ENCODE peak calls at places on chromosomes 11 and 22, in seven cellular contexts. Z, L, I, S, G, F and D are unnamed samples.

GRCh38 chr22:49976439-49977175 is 16.0 kb downstream of the PIM3 start:
- DNase-seq in I (no peak), L (no peak), G (no peak), F (no peak), Z (no peak), S (no peak), D (peak)

GRCh38 chr22:46546466-46547178 is 9.2 kb upstream of the CELSR1 start:
- DNase-seq in Z (peak), L (no peak), F (peak), S (peak), I (no peak), G (no peak), D (peak)

GRCh38 chr22:44648821-44649566 is 53.0 kb upstream of the PRR5 start:
- DNase-seq in L (no peak), I (no peak), F (no peak), S (no peak), G (no peak), Z (no peak), D (no peak)

GRCh38 chr11:101407324-101407723 is 176.5 kb downstream of the TRPC6 start:
- DNase-seq in F (no peak), I (no peak), S (no peak), G (no peak), L (no peak), Z (no peak), D (no peak)

GRCh38 chr22:44336962-44337657 is 24.4 kb upstream of the SHISAL1 start:
- DNase-seq in S (no peak), G (no peak), F (no peak), L (no peak), I (no peak), Z (no peak), D (no peak)

GRCh38 chr11:20274031-20274430 is 89.5 kb upstream of the HTATIP2 start:
- DNase-seq in L (no peak), Z (no peak), S (no peak), F (no peak), G (no peak), I (no peak), D (no peak)

GRCh38 chr11:17208257-17208999 is 642 bp upstream of the PIK3C2A start:
- DNase-seq in S (peak), L (peak), G (no peak), F (peak), I (peak), Z (peak), D (no peak)

GRCh38 chr22:36641902-36642640 is 61.5 kb downstream of the CACNG2 start:
- DNase-seq in I (no peak), F (no peak), S (no peak), L (no peak), G (no peak), Z (no peak), D (no peak)

GRCh38 chr22:25700996-25701815 is 40.8 kb upstream of the MYO18B start:
- DNase-seq in I (no peak), S (no peak), G (no peak), L (no peak), F (no peak), Z (no peak), D (no peak)

GRCh38 chr11:77024745-77025144 is 9.5 kb upstream of the B3GNT6 start:
- DNase-seq in L (no peak), S (no peak), G (no peak), F (no peak), Z (no peak), I (no peak), D (no peak)

GRCh38 chr11:6418958-6419611 is at the start of gene APBB1:
- DNase-seq in I (peak), S (no peak), G (peak), Z (peak), L (peak), F (peak), D (peak)

GRCh38 chr11:125343086-125343731 is 152.9 kb downstream of the FEZ1 start:
- DNase-seq in S (no peak), Z (no peak), F (no peak), G (no peak), I (no peak), L (no peak), D (no peak)

GRCh38 chr11:36073411-36074203 is 129.7 kb downstream of the LDLRAD3 start:
- DNase-seq in I (no peak), L (no peak), G (no peak), Z (peak), F (no peak), S (no peak), D (no peak)

GRCh38 chr22:27715078-27715477 is 86.5 kb downstream of the MN1 start:
- DNase-seq in Z (no peak), I (no peak), L (no peak), S (no peak), F (no peak), G (no peak), D (no peak)

GRCh38 chr22:25366408-25366807 is 147.0 kb downstream of the CRYBB2 start:
- DNase-seq in S (no peak), Z (no peak), L (no peak), G (no peak), I (no peak), F (no peak), D (peak)

GRCh38 chr11:47797633-47798032 is 30.5 kb upstream of the FNBP4 start:
- DNase-seq in G (no peak), L (no peak), S (no peak), F (no peak), Z (no peak), I (no peak), D (no peak)

GRCh38 chr11:114064216-114064615 is 4.7 kb downstream of the ZBTB16 start:
- DNase-seq in L (no peak), I (no peak), S (no peak), Z (no peak), F (no peak), G (no peak), D (no peak)
- H3K4me3 ChIP-seq in L (no peak), I (no peak), S (no peak), Z (no peak), F (peak), G (no peak), D (no peak)

DNA sequence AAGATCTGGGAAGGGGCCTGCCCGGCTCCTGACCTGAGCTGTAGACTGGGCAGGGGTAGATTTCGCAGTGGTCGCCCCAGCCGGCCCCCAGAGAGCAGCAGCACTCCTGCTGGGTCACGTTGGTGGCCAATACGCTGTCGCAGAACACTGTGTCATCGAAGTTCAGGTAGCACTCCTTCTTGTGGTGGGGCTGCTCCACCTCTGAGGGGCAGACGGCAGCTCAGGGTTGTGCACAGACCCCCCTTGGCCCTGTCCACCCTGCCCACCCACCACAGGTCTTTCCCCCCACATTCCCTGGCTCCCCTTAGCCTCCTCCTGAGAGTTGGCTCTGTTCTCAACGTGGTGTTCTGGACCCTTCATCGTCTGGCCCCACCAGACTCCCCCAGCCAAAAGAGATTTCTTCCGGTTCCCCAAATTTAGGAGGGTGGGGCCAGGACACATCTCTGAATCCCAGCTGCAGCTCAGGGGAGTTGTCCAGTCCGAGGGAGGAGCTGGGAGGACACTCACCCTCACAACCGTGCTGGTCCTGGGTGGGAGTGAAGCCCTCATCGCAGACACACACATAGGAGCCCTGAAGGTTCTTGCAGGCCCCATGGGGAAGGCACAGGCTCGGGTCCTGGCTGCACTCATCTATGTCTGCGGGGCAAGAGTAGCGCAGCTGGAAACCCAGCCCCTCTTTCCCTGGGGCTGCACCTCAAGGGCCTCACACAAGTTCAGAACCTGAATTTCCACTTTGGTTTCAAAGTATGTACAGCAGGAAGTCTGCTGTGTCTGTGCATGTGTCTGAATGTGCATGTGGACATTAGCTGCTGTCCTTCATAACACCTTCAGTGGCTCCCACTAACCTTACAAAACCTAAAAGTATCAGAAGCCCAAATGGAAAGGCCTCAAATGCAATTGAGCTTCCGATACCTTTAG is 16.5 kb downstream of the SCYL1 start:
- DNase-seq in F (no peak), G (no peak), S (no peak), L (no peak), I (no peak), Z (peak), D (no peak)
- H3K4me3 ChIP-seq in F (no peak), G (peak), S (peak), L (peak), I (peak), Z (no peak), D (peak)

GRCh38 chr11:128194226-128194625 is 393.1 kb downstream of the ETS1 start:
- DNase-seq in Z (no peak), I (no peak), F (no peak), S (no peak), L (no peak), G (no peak), D (no peak)
- H3K4me3 ChIP-seq in Z (no peak), I (no peak), F (no peak), S (no peak), L (no peak), G (no peak), D (no peak)

GRCh38 chr22:41367039-41367679 is 14.6 kb upstream of the TEF start:
- DNase-seq in F (peak), S (peak), G (no peak), Z (peak), L (no peak), I (peak), D (peak)
- H3K4me3 ChIP-seq in F (peak), S (no peak), G (no peak), Z (no peak), L (no peak), I (no peak), D (no peak)

DNA sequence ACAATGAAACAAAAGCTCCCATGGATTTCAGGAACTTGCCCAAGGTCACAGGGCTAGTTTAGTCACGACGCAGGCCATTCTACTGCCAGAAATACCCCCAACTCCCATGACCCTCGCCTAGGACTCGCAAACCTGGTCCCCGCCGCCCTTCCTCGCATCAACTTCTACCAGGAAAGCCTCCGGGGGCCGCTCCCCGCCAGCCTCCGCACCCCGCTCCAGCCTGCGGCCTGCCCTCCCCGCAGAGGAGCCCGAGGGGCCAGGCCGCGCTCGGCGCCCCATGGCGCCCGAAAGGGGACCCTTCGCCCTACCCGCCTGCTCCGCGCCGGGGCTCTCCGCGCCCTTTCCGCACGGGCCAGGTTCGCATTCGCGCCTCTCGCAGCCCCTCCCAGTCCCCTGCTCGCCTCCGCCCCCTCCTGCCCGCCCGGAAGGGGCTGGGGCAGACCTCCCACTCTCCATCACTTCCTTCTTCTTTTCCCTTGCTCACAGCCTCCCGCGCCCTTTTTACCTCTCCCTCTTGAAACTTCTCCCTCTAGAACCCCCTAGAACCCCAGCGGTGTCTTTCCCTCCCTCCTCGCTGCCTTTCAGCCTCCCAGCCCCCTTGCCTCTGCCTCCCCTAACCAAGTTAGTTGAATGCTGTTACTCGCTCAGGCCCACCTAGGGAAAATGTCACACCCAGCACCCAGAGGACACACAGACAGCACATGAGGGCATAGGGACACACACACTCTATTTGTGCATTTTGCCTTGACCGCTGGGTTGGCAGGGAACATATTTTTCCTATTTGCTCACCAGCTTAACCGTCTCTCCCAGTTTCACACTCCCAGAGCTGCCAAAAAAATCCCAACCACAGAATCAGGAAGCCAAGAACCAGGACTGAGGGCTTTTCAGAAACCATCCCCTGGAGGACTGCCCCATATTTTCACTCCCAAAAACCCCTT is at the start of gene SLC43A3:
- DNase-seq in I (no peak), G (peak), S (peak), L (peak), F (peak), Z (peak), D (peak)
- H3K4me3 ChIP-seq in I (no peak), G (peak), S (peak), L (peak), F (peak), Z (no peak), D (peak)

GRCh38 chr11:65778901-65779668 is 1.7 kb downstream of the AP5B1 start:
- DNase-seq in L (no peak), Z (no peak), I (no peak), F (no peak), S (peak), G (no peak), D (peak)
- H3K4me3 ChIP-seq in L (peak), Z (no peak), I (peak), F (peak), S (peak), G (no peak), D (no peak)

GRCh38 chr11:10629431-10630002 is 61.1 kb upstream of the LYVE1 start:
- DNase-seq in Z (no peak), L (no peak), G (no peak), S (no peak), I (no peak), F (no peak), D (no peak)
- H3K4me3 ChIP-seq in Z (no peak), L (no peak), G (no peak), S (no peak), I (no peak), F (no peak), D (no peak)

DNA sequence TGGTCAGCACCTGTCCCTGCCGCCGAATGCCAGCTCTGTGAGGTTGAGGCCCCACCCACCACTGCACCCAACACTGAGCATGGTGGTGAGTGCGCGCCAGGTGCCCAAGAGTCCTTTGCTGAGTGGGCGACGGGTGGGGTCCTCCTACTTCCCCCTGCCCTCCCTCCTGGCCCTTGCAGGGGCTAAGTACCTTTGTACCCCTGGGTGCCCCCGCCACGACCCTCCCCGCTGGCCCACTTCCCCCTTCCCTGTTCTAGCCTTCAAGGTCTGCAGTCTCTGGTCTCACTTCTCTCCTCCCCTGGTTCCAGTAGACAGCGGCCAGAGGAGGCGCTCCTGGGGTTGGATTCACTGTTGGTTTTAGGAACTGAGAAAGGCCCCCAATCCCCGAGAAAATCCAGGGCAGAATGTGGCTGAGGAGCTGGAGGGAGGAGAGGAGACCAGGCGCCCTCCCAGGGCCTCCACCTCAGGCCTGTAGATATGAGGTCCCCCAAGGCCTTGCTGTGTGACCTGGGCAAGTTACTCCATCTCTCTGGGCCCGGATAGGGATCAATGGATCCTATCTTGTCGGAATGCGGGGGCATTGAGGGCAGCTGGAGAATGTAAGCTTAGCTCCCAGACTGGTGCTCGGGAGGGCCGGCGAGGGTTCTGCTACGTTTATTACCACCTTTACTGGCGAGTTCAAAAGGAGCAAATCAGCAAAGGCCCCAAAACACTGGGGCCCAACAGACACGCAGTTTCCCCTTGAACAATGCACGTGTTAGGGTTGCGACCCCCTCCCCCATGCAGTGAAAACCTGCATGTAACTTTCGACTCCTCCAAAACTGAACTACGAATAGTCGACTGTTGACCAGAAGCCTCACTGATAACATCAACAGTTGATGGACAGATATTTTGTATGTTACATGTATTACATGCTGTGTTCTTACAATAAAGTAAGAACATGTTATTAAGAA is 31.9 kb upstream of the SMIM38 start:
- DNase-seq in Z (no peak), F (no peak), G (no peak), S (no peak), L (no peak), I (no peak), D (peak)
- H3K4me3 ChIP-seq in Z (no peak), F (no peak), G (peak), S (no peak), L (no peak), I (peak), D (peak)

GRCh38 chr22:42958937-42959336 is 56.0 kb downstream of the PACSIN2 start:
- DNase-seq in G (no peak), F (no peak), S (no peak), I (no peak), L (no peak), Z (no peak), D (no peak)

GRCh38 chr22:42957544-42957943 is 57.4 kb downstream of the PACSIN2 start:
- DNase-seq in F (no peak), Z (no peak), I (no peak), G (no peak), L (no peak), S (no peak), D (no peak)

GRCh38 chr22:42960146-42960509 is 54.8 kb downstream of the PACSIN2 start:
- DNase-seq in S (no peak), G (no peak), Z (no peak), F (no peak), L (no peak), I (no peak), D (no peak)

GRCh38 chr22:42957958-42958357 is 57.0 kb downstream of the PACSIN2 start:
- DNase-seq in G (no peak), I (no peak), Z (peak), S (no peak), F (no peak), L (no peak), D (no peak)

DNA sequence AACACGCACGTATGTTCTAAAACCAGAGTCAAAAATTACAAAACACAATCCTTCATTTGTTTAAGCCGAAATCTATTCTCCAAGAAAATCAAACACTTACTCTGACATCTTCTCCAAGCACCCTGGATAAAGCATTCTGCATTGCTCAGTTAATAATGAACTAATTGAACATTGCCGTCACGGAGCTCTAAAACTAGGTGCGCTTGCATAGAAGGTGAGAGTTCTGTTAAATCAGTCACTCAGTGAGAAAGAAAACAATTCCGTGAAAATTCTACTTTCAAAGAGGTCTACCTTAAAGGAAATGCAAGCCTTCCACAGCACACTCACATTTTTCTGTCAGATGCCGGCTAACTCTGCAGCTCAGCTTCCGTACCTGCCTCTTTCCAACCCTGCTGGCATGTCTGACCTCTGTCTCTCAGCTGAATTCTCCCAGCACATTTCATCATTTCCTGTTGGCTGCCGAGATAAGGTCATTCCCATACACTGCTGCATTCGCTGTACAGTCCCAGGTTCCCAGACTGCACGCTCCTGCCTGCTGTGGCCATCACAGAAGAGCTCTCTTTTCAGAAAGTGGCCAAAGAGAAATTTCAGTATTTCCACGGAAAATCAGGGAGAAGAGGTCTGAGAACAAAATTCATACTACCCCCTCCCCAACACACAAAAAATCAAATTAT is 55.3 kb downstream of the PACSIN2 start:
- DNase-seq in G (no peak), S (no peak), I (peak), L (no peak), Z (peak), F (peak), D (no peak)
- H3K4me3 ChIP-seq in G (no peak), S (no peak), I (peak), L (no peak), Z (no peak), F (no peak), D (no peak)